ENCODE peak calls at places on chromosomes 2 and 18, in ten cellular contexts. Q is M059J; I is AG08395; X is midbrain; D is aorta; U is ELR; N is stimulated activated naive CD4-positive, alpha-beta T cell; W is coronary artery; R is BE2C; T is NCI-H1092 treated with DMSO at 0.1 percent for 48 hours. K is an unnamed sample.

GRCh38 chr2:101559576-101559975 is 84.7 kb upstream of the RFX8 start:
- DNase-seq in I (peak; percentile 17), U (peak; percentile 51), X (no peak), T (no peak), D (peak; percentile 72), W (no peak), R (no peak), Q (peak; percentile 86), N (no peak), K (no peak)

GRCh38 chr2:162210385-162210784 is 32.9 kb downstream of the FAP start:
- DNase-seq in R (no peak), X (no peak), D (no peak), U (no peak), I (no peak), W (no peak), N (no peak), Q (no peak), T (no peak), K (no peak)

GRCh38 chr2:232129483-232129882 is 168.0 kb downstream of the DIS3L2 start:
- DNase-seq in X (no peak), I (no peak), Q (no peak), R (no peak), D (no peak), U (no peak), W (no peak), T (no peak), N (no peak), K (no peak)

GRCh38 chr2:220465700-220466099 is 838.3 kb downstream of the SLC4A3 start:
- DNase-seq in W (no peak), D (no peak), R (no peak), X (no peak), I (no peak), T (no peak), U (no peak), N (no peak), Q (no peak), K (no peak)

GRCh38 chr18:54392621-54393023 is 34.9 kb downstream of the C18orf54 start:
- DNase-seq in D (no peak), W (no peak), R (no peak), Q (peak; percentile 65), X (peak; percentile 76), I (peak; percentile 53), N (peak; percentile 57), T (peak; percentile 76), U (peak; percentile 82), K (no peak)

GRCh38 chr2:105712981-105713596 is 31.6 kb upstream of the NCK2 start:
- DNase-seq in W (no peak), R (no peak), D (no peak), I (peak; percentile 38), N (no peak), X (no peak), T (no peak), Q (peak; percentile 37), U (peak; percentile 67), K (no peak)

GRCh38 chr18:48959921-48960920 is 9.5 kb upstream of the SMAD7 start:
- DNase-seq in I (peak; percentile 53), U (peak; percentile 74), W (peak; percentile 64), R (no peak), Q (peak; percentile 79), D (no peak), N (no peak), T (no peak), X (no peak), K (no peak)

GRCh38 chr18:74146756-74147155 is 878 bp downstream of the FBXO15 start:
- DNase-seq in R (no peak), Q (peak; percentile 54), N (no peak), I (peak; percentile 50), W (no peak), U (peak; percentile 11), X (no peak), D (no peak), T (no peak), K (no peak)

GRCh38 chr18:9437049-9437448 is 38.3 kb upstream of the RALBP1 start:
- DNase-seq in T (no peak), N (no peak), R (no peak), W (no peak), Q (no peak), I (peak; percentile 42), D (no peak), U (peak; percentile 37), X (no peak), K (no peak)

GRCh38 chr2:208363485-208363884 is 43.1 kb upstream of the PTH2R start:
- DNase-seq in X (no peak), D (no peak), W (no peak), U (peak; percentile 83), T (no peak), N (no peak), I (peak; percentile 31), R (no peak), Q (peak; percentile 91), K (no peak)

GRCh38 chr2:55119711-55120487 is 69.6 kb upstream of the RTN4 start:
- DNase-seq in W (no peak), R (no peak), T (no peak), U (no peak), X (no peak), D (no peak), Q (no peak), N (no peak), I (peak; percentile 54), K (peak; percentile 24)

GRCh38 chr2:53227535-53227934 is 540.1 kb upstream of the CHAC2 start:
- DNase-seq in T (no peak), D (no peak), W (no peak), I (no peak), X (no peak), R (no peak), Q (no peak), U (no peak), N (no peak), K (no peak)